ENCODE peak calls at places on chromosome 1, in seven cellular contexts. M is activated naive CD8-positive, alpha-beta T cell treated with anti-CD3 and anti-CD28 coated beads, Interleukin-2, amount 50 U/mL, for 16 hours; G is stimulated activated CD8-positive, alpha-beta memory T cell treated with anti-CD3 and anti-CD28 coated beads, Interleukin-4, amount 100 ng/mL, for 1 hour; X is activated naive CD4-positive, alpha-beta T cell treated with Interleukin-2 at 50 U/mL for 16 hours; V is mesendoderm; W is ELR; B is heart left ventricle. U is an unnamed sample.

GRCh38 chr1:226674892-226675719 is 64.0 kb downstream of the ITPKB start:
- DNase-seq in M (peak; percentile 37), G (peak; percentile 66), X (peak; percentile 69), V (no peak), W (no peak), B (peak; percentile 79), U (no peak)

GRCh38 chr1:231485029-231485784 is 43.3 kb upstream of the TSNAX start:
- DNase-seq in M (no peak), G (no peak), X (no peak), V (no peak), W (no peak), B (no peak), U (peak; percentile 28)

GRCh38 chr1:239840327-239840726 is 251.4 kb upstream of the FMN2 start:
- DNase-seq in M (no peak), G (no peak), X (no peak), V (no peak), W (no peak), B (no peak), U (no peak)

GRCh38 chr1:107096690-107097089 is 40.2 kb downstream of the PRMT6 start:
- DNase-seq in M (no peak), G (no peak), X (no peak), V (no peak), W (no peak), B (no peak), U (no peak)

GRCh38 chr1:243732627-243733026 is 117.4 kb downstream of the AKT3 start:
- DNase-seq in M (no peak), G (no peak), X (no peak), V (peak; percentile 38), W (no peak), B (no peak), U (no peak)

GRCh38 chr1:116375884-116376733 is 3.1 kb downstream of the ATP1A1 start:
- DNase-seq in M (no peak), G (peak; percentile 11), X (peak; percentile 41), V (peak; percentile 85), W (peak; percentile 82), B (peak; percentile 64), U (peak; percentile 77)

GRCh38 chr1:76998582-76999189 is 131.4 kb downstream of the ST6GALNAC5 start:
- DNase-seq in M (no peak), G (no peak), X (no peak), V (no peak), W (peak; percentile 93), B (no peak), U (peak; percentile 92)

GRCh38 chr1:58909914-58910681 is 126.3 kb upstream of the JUN start:
- DNase-seq in M (no peak), G (no peak), X (no peak), V (no peak), W (no peak), B (no peak), U (no peak)

GRCh38 chr1:18635833-18636671 is 5.4 kb downstream of the PAX7 start:
- DNase-seq in M (no peak), G (no peak), X (no peak), V (peak; percentile 52), W (peak; percentile 17), B (no peak), U (no peak)

GRCh38 chr1:159247266-159247665 is 42.6 kb downstream of the ACKR1 start:
- DNase-seq in M (no peak), G (no peak), X (no peak), V (no peak), W (no peak), B (no peak), U (peak; percentile 36)

GRCh38 chr1:199545780-199546179 is 481.7 kb upstream of the NR5A2 start:
- DNase-seq in M (no peak), G (no peak), X (no peak), V (peak; percentile 60), W (peak; percentile 33), B (no peak), U (no peak)

U was measured in EL.